ENCODE peak calls at places on chromosomes 2 and 18, in six cellular contexts. One of them, this sample, is unnamed.

GRCh38 chr2:217085543-217085942 is 225.7 kb upstream of the TNP1 start:
- DNase-seq in GM12878: no peak
- DNase-seq in A549: no peak
- DNase-seq in endothelial cell of umbilical vein: no peak
- DNase-seq in HepG2: no peak
- DNase-seq in K562: no peak
- DNase-seq in this sample: peak

GRCh38 chr2:55224761-55225261 is 7.3 kb downstream of the CLHC1 start:
- DNase-seq in A549: no peak
- DNase-seq in endothelial cell of umbilical vein: no peak
- DNase-seq in K562: no peak
- DNase-seq in HepG2: no peak
- DNase-seq in GM12878: no peak
- DNase-seq in this sample: no peak

GRCh38 chr2:9634121-9634520 is 3.3 kb upstream of the YWHAQ start:
- DNase-seq in A549: no peak
- DNase-seq in GM12878: no peak
- DNase-seq in HepG2: no peak
- DNase-seq in endothelial cell of umbilical vein: no peak
- DNase-seq in K562: no peak
- DNase-seq in this sample: no peak

GRCh38 chr18:2139676-2140075 is 431.6 kb downstream of the METTL4 start:
- DNase-seq in A549: no peak
- DNase-seq in HepG2: no peak
- DNase-seq in endothelial cell of umbilical vein: no peak
- DNase-seq in GM12878: no peak
- DNase-seq in K562: no peak
- DNase-seq in this sample: no peak

GRCh38 chr2:130760754-130761751 is 5.7 kb downstream of the AMER3 start:
- DNase-seq in K562: no peak
- DNase-seq in GM12878: no peak
- DNase-seq in HepG2: no peak
- DNase-seq in endothelial cell of umbilical vein: no peak
- DNase-seq in A549: no peak
- DNase-seq in this sample: no peak

GRCh38 chr2:97995026-97995733 is 568 bp downstream of the TMEM131 start:
- DNase-seq in GM12878: peak
- DNase-seq in HepG2: peak
- DNase-seq in endothelial cell of umbilical vein: peak
- DNase-seq in K562: peak
- DNase-seq in A549: peak
- DNase-seq in this sample: peak

GRCh38 chr2:142321706-142322280 is 191.0 kb upstream of the LRP1B start:
- DNase-seq in endothelial cell of umbilical vein: no peak
- DNase-seq in K562: no peak
- DNase-seq in HepG2: no peak
- DNase-seq in GM12878: no peak
- DNase-seq in A549: no peak
- DNase-seq in this sample: peak

GRCh38 chr18:45449761-45450227 is 165.5 kb upstream of the SLC14A2 start:
- DNase-seq in HepG2: no peak
- DNase-seq in GM12878: no peak
- DNase-seq in A549: no peak
- DNase-seq in endothelial cell of umbilical vein: no peak
- DNase-seq in K562: no peak
- DNase-seq in this sample: no peak

GRCh38 chr18:48902856-48903601 is 47.7 kb downstream of the SMAD7 start:
- DNase-seq in endothelial cell of umbilical vein: peak
- DNase-seq in HepG2: peak
- DNase-seq in GM12878: no peak
- DNase-seq in K562: peak
- DNase-seq in A549: no peak
- DNase-seq in this sample: no peak

GRCh38 chr2:30250421-30250820 is 19.1 kb downstream of the LBH start:
- DNase-seq in HepG2: no peak
- DNase-seq in K562: no peak
- DNase-seq in GM12878: no peak
- DNase-seq in A549: no peak
- DNase-seq in endothelial cell of umbilical vein: no peak
- DNase-seq in this sample: no peak

GRCh38 chr2:166388488-166389070 is 12.8 kb upstream of the SCN9A start:
- DNase-seq in endothelial cell of umbilical vein: peak
- DNase-seq in GM12878: no peak
- DNase-seq in HepG2: no peak
- DNase-seq in K562: no peak
- DNase-seq in A549: no peak
- DNase-seq in this sample: no peak

GRCh38 chr2:112540906-112541305 is 1.4 kb upstream of the POLR1B start:
- DNase-seq in endothelial cell of umbilical vein: no peak
- DNase-seq in HepG2: no peak
- DNase-seq in A549: no peak
- DNase-seq in GM12878: no peak
- DNase-seq in K562: no peak
- DNase-seq in this sample: no peak

GRCh38 chr2:180717588-180717987 is 262.8 kb upstream of the UBE2E3 start:
- DNase-seq in A549: no peak
- DNase-seq in HepG2: no peak
- DNase-seq in GM12878: no peak
- DNase-seq in endothelial cell of umbilical vein: no peak
- DNase-seq in K562: no peak
- DNase-seq in this sample: no peak

GRCh38 chr18:45291616-45292612 is 323.4 kb upstream of the SLC14A2 start:
- DNase-seq in A549: no peak
- DNase-seq in endothelial cell of umbilical vein: no peak
- DNase-seq in GM12878: no peak
- DNase-seq in HepG2: no peak
- DNase-seq in K562: no peak
- DNase-seq in this sample: peak

GRCh38 chr18:47387864-47388263 is 136.4 kb upstream of the SKOR2 start:
- DNase-seq in endothelial cell of umbilical vein: no peak
- DNase-seq in GM12878: no peak
- DNase-seq in HepG2: no peak
- DNase-seq in A549: no peak
- DNase-seq in K562: no peak
- DNase-seq in this sample: no peak

GRCh38 chr2:68946117-68946516 is 6.6 kb downstream of the GKN2 start:
- DNase-seq in HepG2: no peak
- DNase-seq in K562: no peak
- DNase-seq in endothelial cell of umbilical vein: no peak
- DNase-seq in A549: no peak
- DNase-seq in GM12878: no peak
- DNase-seq in this sample: no peak

GRCh38 chr2:211055438-211055837 is 499.0 kb downstream of the CPS1 start:
- DNase-seq in endothelial cell of umbilical vein: no peak
- DNase-seq in GM12878: no peak
- DNase-seq in A549: no peak
- DNase-seq in HepG2: peak
- DNase-seq in K562: no peak
- DNase-seq in this sample: peak

GRCh38 chr2:45014016-45014702 is 4.9 kb upstream of the SIX2 start:
- DNase-seq in endothelial cell of umbilical vein: peak
- DNase-seq in GM12878: no peak
- DNase-seq in K562: peak
- DNase-seq in A549: peak
- DNase-seq in HepG2: no peak
- DNase-seq in this sample: peak

GRCh38 chr18:2978208-2978607 is 34.7 kb downstream of the LPIN2 start:
- DNase-seq in endothelial cell of umbilical vein: no peak
- DNase-seq in A549: no peak
- DNase-seq in K562: no peak
- DNase-seq in HepG2: no peak
- DNase-seq in GM12878: no peak
- DNase-seq in this sample: no peak

GRCh38 chr2:171763602-171764001 is 76.3 kb downstream of the DYNC1I2 start:
- DNase-seq in GM12878: no peak
- DNase-seq in A549: no peak
- DNase-seq in endothelial cell of umbilical vein: no peak
- DNase-seq in HepG2: peak
- DNase-seq in K562: no peak
- DNase-seq in this sample: no peak

GRCh38 chr2:186887107-186888090 is 38.4 kb upstream of the ZSWIM2 start:
- DNase-seq in K562: peak
- DNase-seq in A549: no peak
- DNase-seq in HepG2: no peak
- DNase-seq in endothelial cell of umbilical vein: peak
- DNase-seq in GM12878: peak
- DNase-seq in this sample: no peak

GRCh38 chr2:96449637-96450036 is 55.5 kb downstream of the NEURL3 start:
- DNase-seq in K562: no peak
- DNase-seq in endothelial cell of umbilical vein: no peak
- DNase-seq in A549: no peak
- DNase-seq in GM12878: no peak
- DNase-seq in HepG2: no peak
- DNase-seq in this sample: no peak

GRCh38 chr18:76426738-76427305 is 68.2 kb downstream of the ZNF516 start:
- DNase-seq in A549: peak
- DNase-seq in HepG2: peak
- DNase-seq in K562: peak
- DNase-seq in GM12878: no peak
- DNase-seq in endothelial cell of umbilical vein: no peak
- DNase-seq in this sample: peak

GRCh38 chr2:241410739-241411176 is 54.7 kb downstream of the FARP2 start:
- DNase-seq in K562: no peak
- DNase-seq in GM12878: no peak
- DNase-seq in A549: no peak
- DNase-seq in HepG2: peak
- DNase-seq in endothelial cell of umbilical vein: peak
- DNase-seq in this sample: no peak

GRCh38 chr2:127371037-127371436 is 16.7 kb downstream of the MAP3K2 start:
- DNase-seq in endothelial cell of umbilical vein: no peak
- DNase-seq in HepG2: no peak
- DNase-seq in K562: no peak
- DNase-seq in GM12878: no peak
- DNase-seq in A549: no peak
- DNase-seq in this sample: no peak

GRCh38 chr18:78102135-78102534 is 852.5 kb downstream of the GALR1 start:
- DNase-seq in endothelial cell of umbilical vein: no peak
- DNase-seq in K562: no peak
- DNase-seq in A549: no peak
- DNase-seq in HepG2: no peak
- DNase-seq in GM12878: no peak
- DNase-seq in this sample: no peak

GRCh38 chr2:237450108-237450507 is 36.1 kb upstream of the COL6A3 start:
- DNase-seq in endothelial cell of umbilical vein: no peak
- DNase-seq in GM12878: no peak
- DNase-seq in A549: no peak
- DNase-seq in K562: no peak
- DNase-seq in HepG2: no peak
- DNase-seq in this sample: no peak

DNA sequence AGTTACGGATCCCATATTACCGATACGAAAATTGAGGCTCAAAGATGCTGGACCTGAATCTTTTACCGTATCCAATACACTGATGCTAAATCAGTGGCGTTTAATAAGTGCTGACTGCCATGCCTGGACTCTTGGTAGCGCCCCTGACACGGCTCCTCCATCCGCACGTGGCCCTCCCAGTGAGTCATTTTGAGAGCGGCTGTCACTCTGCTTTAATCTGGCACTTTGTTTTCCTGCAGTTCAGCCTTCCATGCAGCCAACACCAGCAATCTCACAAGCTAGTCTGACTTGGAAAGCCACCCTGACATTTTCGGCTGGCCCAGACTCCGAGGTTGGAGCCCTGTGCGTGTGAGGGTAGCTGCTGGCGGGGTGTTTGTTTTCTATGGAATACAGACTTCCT is 155.1 kb upstream of the LMAN1 start:
- DNase-seq in K562: no peak
- DNase-seq in GM12878: no peak
- DNase-seq in endothelial cell of umbilical vein: peak
- DNase-seq in A549: no peak
- DNase-seq in HepG2: peak
- DNase-seq in this sample: no peak
- TF ChIP-seq MAX in K562: no peak
- TF ChIP-seq MAX in GM12878: no peak
- TF ChIP-seq MAX in endothelial cell of umbilical vein: peak
- TF ChIP-seq MAX in A549: no peak
- TF ChIP-seq MAX in HepG2: peak
- TF ChIP-seq MAX in this sample: no peak

GRCh38 chr2:82796132-82796531 is 1662.9 kb downstream of the SUCLG1 start:
- DNase-seq in HepG2: no peak
- DNase-seq in A549: no peak
- DNase-seq in GM12878: no peak
- DNase-seq in endothelial cell of umbilical vein: peak
- DNase-seq in K562: no peak
- DNase-seq in this sample: no peak
- H3K4me3 ChIP-seq in HepG2: no peak
- H3K4me3 ChIP-seq in A549: no peak
- H3K4me3 ChIP-seq in GM12878: no peak
- H3K4me3 ChIP-seq in endothelial cell of umbilical vein: no peak
- H3K4me3 ChIP-seq in K562: no peak
- H3K4me3 ChIP-seq in this sample: no peak

GRCh38 chr18:62177271-62177670 is 9.6 kb downstream of the PIGN start:
- DNase-seq in endothelial cell of umbilical vein: peak
- DNase-seq in A549: no peak
- DNase-seq in GM12878: no peak
- DNase-seq in HepG2: no peak
- DNase-seq in K562: no peak
- DNase-seq in this sample: no peak

GRCh38 chr18:62182220-62182619 is 4.6 kb downstream of the PIGN start:
- DNase-seq in K562: no peak
- DNase-seq in GM12878: no peak
- DNase-seq in endothelial cell of umbilical vein: no peak
- DNase-seq in A549: no peak
- DNase-seq in HepG2: no peak
- DNase-seq in this sample: peak

GRCh38 chr18:62175521-62175920 is 11.3 kb downstream of the PIGN start:
- DNase-seq in GM12878: no peak
- DNase-seq in endothelial cell of umbilical vein: no peak
- DNase-seq in HepG2: no peak
- DNase-seq in A549: no peak
- DNase-seq in K562: no peak
- DNase-seq in this sample: no peak

GRCh38 chr18:62183578-62184195 is 3.2 kb downstream of the PIGN start:
- DNase-seq in HepG2: peak
- DNase-seq in A549: peak
- DNase-seq in K562: no peak
- DNase-seq in endothelial cell of umbilical vein: peak
- DNase-seq in GM12878: no peak
- DNase-seq in this sample: peak

DNA sequence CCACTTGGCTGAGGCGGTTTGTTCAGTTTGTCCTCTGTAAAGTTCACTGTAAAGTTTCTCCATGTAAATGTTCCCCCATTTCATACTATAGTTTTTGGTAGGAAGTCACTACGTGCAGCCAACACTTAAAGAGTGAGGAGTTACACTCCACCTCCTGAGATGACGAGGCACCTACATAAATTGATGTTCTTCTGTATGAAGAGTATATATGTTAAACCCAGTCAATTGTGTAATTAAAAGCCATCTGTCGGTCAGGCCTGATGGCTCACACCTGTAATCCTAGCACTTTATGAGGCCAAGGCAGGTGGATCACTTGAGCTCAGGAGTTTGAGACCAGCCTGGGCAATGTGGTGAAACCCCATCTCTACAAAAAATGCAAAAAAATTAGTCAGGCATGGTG is 7.6 kb downstream of the PIGN start:
- DNase-seq in K562: no peak
- DNase-seq in endothelial cell of umbilical vein: no peak
- DNase-seq in GM12878: no peak
- DNase-seq in A549: no peak
- DNase-seq in HepG2: no peak
- DNase-seq in this sample: no peak
- TF ChIP-seq MYC in K562: no peak
- TF ChIP-seq MYC in endothelial cell of umbilical vein: no peak
- TF ChIP-seq MYC in GM12878: no peak
- TF ChIP-seq MYC in A549: no peak
- TF ChIP-seq MYC in HepG2: no peak
- TF ChIP-seq MYC in this sample: no peak

GRCh38 chr18:39167990-39168389 is 1602.4 kb upstream of the CELF4 start:
- DNase-seq in HepG2: no peak
- DNase-seq in endothelial cell of umbilical vein: no peak
- DNase-seq in A549: no peak
- DNase-seq in K562: no peak
- DNase-seq in GM12878: no peak
- DNase-seq in this sample: no peak
- TF ChIP-seq MAX in HepG2: no peak
- TF ChIP-seq MAX in endothelial cell of umbilical vein: no peak
- TF ChIP-seq MAX in A549: no peak
- TF ChIP-seq MAX in K562: no peak
- TF ChIP-seq MAX in GM12878: no peak
- TF ChIP-seq MAX in this sample: no peak